ENCODE peak calls at places on chromosomes 4 and X, in seven cellular contexts. U, C, A, H, L, J and W are unnamed samples.
A peak's percentile ranks its signal among the peaks of the same experiment; 100 is the strongest.

GRCh38 chr4:3598695-3599227 is 66.5 kb upstream of the LRPAP1 start:
- DNase-seq in C (no peak), L (no peak), H (no peak), U (no peak), A (no peak), J (no peak), W (no peak)

GRCh38 chr4:1051472-1051871 is 40.0 kb downstream of the FGFRL1 start:
- DNase-seq in A (no peak), L (no peak), H (no peak), C (no peak), J (no peak), U (no peak), W (no peak)

GRCh38 chr4:88818650-88819470 is 121.2 kb upstream of the NAP1L5 start:
- DNase-seq in U (peak; percentile 41), L (peak; percentile 40), A (no peak), J (peak; percentile 41), C (peak; percentile 10), H (peak; percentile 42), W (peak; percentile 45)

GRCh38 chrX:19072372-19072771 is 49.9 kb downstream of the ADGRG2 start:
- DNase-seq in L (no peak), J (no peak), A (no peak), U (no peak), H (no peak), C (peak; percentile 15), W (peak; percentile 7)

GRCh38 chrX:118259213-118259612 is 86.7 kb upstream of the WDR44 start:
- DNase-seq in J (no peak), C (no peak), H (no peak), U (no peak), L (no peak), A (no peak), W (no peak)

GRCh38 chr4:26854701-26855100 is 5.9 kb upstream of the STIM2 start:
- DNase-seq in J (no peak), L (no peak), U (no peak), A (no peak), C (no peak), H (no peak), W (no peak)

GRCh38 chr4:1658581-1658980 is 25.5 kb downstream of the FAM53A start:
- DNase-seq in J (no peak), C (no peak), H (no peak), A (no peak), U (no peak), L (no peak), W (no peak)

GRCh38 chrX:111874241-111874640 is 1.7 kb upstream of the TRPC5OS start:
- DNase-seq in U (peak; percentile 75), H (no peak), C (no peak), J (no peak), L (no peak), A (no peak), W (no peak)

GRCh38 chrX:50941638-50942037 is 31.1 kb downstream of the BMP15 start:
- DNase-seq in A (peak; percentile 1), H (peak; percentile 1), U (peak; percentile 15), C (no peak), L (no peak), J (no peak), W (no peak)

GRCh38 chr4:60485279-60485678 is 714.8 kb upstream of the ADGRL3 start:
- DNase-seq in J (peak; percentile 17), U (peak; percentile 1), A (no peak), L (no peak), C (no peak), H (no peak), W (no peak)

GRCh38 chr4:130197946-130198345 is 1102.0 kb downstream of the C4orf33 start:
- DNase-seq in C (no peak), H (no peak), L (no peak), J (no peak), U (no peak), A (no peak), W (no peak)

GRCh38 chrX:72107320-72107719 is 24.4 kb downstream of the RTL5 start:
- DNase-seq in J (peak; percentile 72), L (no peak), A (no peak), C (no peak), H (peak; percentile 22), U (peak; percentile 30), W (no peak)

GRCh38 chr4:176635372-176636261 is 157.1 kb downstream of the VEGFC start:
- DNase-seq in J (peak; percentile 87), L (no peak), C (peak; percentile 80), U (peak; percentile 45), A (no peak), H (no peak), W (peak; percentile 96)

GRCh38 chr4:10582966-10583365 is 101.6 kb downstream of the CLNK start:
- DNase-seq in A (no peak), U (no peak), H (no peak), C (no peak), J (no peak), L (no peak), W (no peak)

GRCh38 chr4:7187297-7187592 is 5.1 kb upstream of the SORCS2 start:
- DNase-seq in L (no peak), J (no peak), H (no peak), A (no peak), C (no peak), U (no peak), W (no peak)

GRCh38 chrX:98459669-98460068 is 1576.0 kb downstream of the RPA4 start:
- DNase-seq in C (no peak), A (no peak), H (no peak), U (no peak), J (no peak), L (no peak), W (no peak)

GRCh38 chr4:176769519-176769918 is 23.2 kb downstream of the VEGFC start:
- DNase-seq in C (no peak), U (no peak), L (no peak), H (no peak), A (no peak), J (peak; percentile 93), W (no peak)

GRCh38 chr4:6474053-6474568 is 1.7 kb upstream of the PPP2R2C start:
- DNase-seq in L (no peak), H (no peak), C (peak; percentile 50), J (no peak), U (no peak), A (no peak), W (no peak)

GRCh38 chr4:80264352-80264647 is 2.2 kb upstream of the FGF5 start:
- DNase-seq in J (no peak), L (no peak), C (no peak), A (no peak), U (no peak), H (no peak), W (no peak)

GRCh38 chr4:175435437-175435836 is 376.6 kb downstream of the GPM6A start:
- DNase-seq in A (no peak), C (no peak), L (no peak), J (no peak), H (no peak), U (peak; percentile 37), W (no peak)

GRCh38 chr4:6087669-6088068 is 69.4 kb upstream of the C4orf50 start:
- DNase-seq in L (no peak), U (peak; percentile 55), C (peak; percentile 15), J (peak; percentile 31), H (peak; percentile 48), A (no peak), W (peak; percentile 40)

GRCh38 chrX:47179221-47179927 is 14.3 kb upstream of the UBA1 start:
- DNase-seq in U (no peak), L (no peak), J (peak; percentile 70), C (no peak), A (no peak), H (no peak), W (no peak)

GRCh38 chr4:336099-336892 is 1.3 kb upstream of the ZNF141 start:
- DNase-seq in C (no peak), A (no peak), H (no peak), J (peak; percentile 2), U (no peak), L (no peak), W (no peak)

GRCh38 chr4:37421614-37422013 is 177.1 kb downstream of the NWD2 start:
- DNase-seq in H (no peak), A (no peak), J (no peak), L (no peak), C (no peak), U (no peak), W (no peak)

GRCh38 chrX:16573781-16574180 is 76.2 kb upstream of the S100G start:
- DNase-seq in J (peak; percentile 70), C (no peak), H (no peak), A (no peak), L (no peak), U (peak; percentile 5), W (no peak)